ENCODE peak calls at places on chromosomes 4 and X, in seven cellular contexts. J is NCI-H460; G is kidney tubule cell; N is NCI-H1105 treated with DMSO at 0.1 percent for 48 hours; P is ascending aorta; L is effector memory CD8-positive, alpha-beta T cell; W is substantia nigra. X is an unnamed sample.
A peak's percentile ranks its signal among the peaks of the same experiment; 100 is the strongest.

GRCh38 chr4:6938237-6938636 is 28.6 kb downstream of the TBC1D14 start:
- DNase-seq in N (no peak), W (no peak), L (no peak), G (no peak), J (no peak), P (peak; percentile 74), X (no peak)

GRCh38 chr4:151468715-151469696 is 60.0 kb downstream of the FHIP1A start:
- DNase-seq in L (no peak), N (no peak), J (no peak), W (no peak), P (no peak), G (peak; percentile 59), X (no peak)

GRCh38 chrX:54695816-54696487 is 102.1 kb downstream of the ITIH6 start:
- DNase-seq in N (no peak), L (no peak), G (peak; percentile 10), J (no peak), W (no peak), P (no peak), X (no peak)

GRCh38 chr4:185282968-185283367 is 73.6 kb downstream of the SNX25 start:
- DNase-seq in G (peak; percentile 22), P (no peak), J (no peak), W (no peak), L (no peak), N (no peak), X (no peak)

GRCh38 chrX:118802857-118803256 is 20.8 kb upstream of the ZCCHC12 start:
- DNase-seq in G (peak; percentile 4), L (no peak), J (no peak), W (no peak), P (no peak), N (no peak), X (no peak)

GRCh38 chr4:7627251-7628250 is 192.8 kb upstream of the PSAPL1 start:
- DNase-seq in P (no peak), L (no peak), G (no peak), J (no peak), N (no peak), W (no peak), X (no peak)

GRCh38 chr4:38452009-38452408 is 212.0 kb upstream of the KLF3 start:
- DNase-seq in G (no peak), N (no peak), L (no peak), J (no peak), P (no peak), W (no peak), X (no peak)

GRCh38 chr4:139763205-139763604 is 97.6 kb downstream of the MGST2 start:
- DNase-seq in N (no peak), G (no peak), W (no peak), L (no peak), J (no peak), P (no peak), X (no peak)

GRCh38 chrX:9569875-9570274 is 105.0 kb downstream of the TBL1X start:
- DNase-seq in P (no peak), N (no peak), W (no peak), G (peak; percentile 28), J (no peak), L (no peak), X (no peak)

GRCh38 chr4:46946914-46947313 is 37.9 kb upstream of the COX7B2 start:
- DNase-seq in L (no peak), G (no peak), N (no peak), J (peak; percentile 9), P (no peak), W (no peak), X (no peak)

GRCh38 chrX:8504451-8504850 is 39.8 kb downstream of the VCX3B start:
- DNase-seq in L (no peak), G (peak; percentile 51), P (no peak), N (no peak), J (no peak), W (no peak), X (no peak)

GRCh38 chr4:52873191-52873590 is 11.1 kb downstream of the RASL11B start:
- DNase-seq in G (no peak), J (no peak), L (no peak), W (no peak), P (no peak), N (no peak), X (no peak)

GRCh38 chrX:79140731-79141130 is 3.8 kb upstream of the GPR174 start:
- DNase-seq in P (no peak), W (no peak), J (no peak), N (no peak), L (no peak), G (no peak), X (no peak)

GRCh38 chr4:165209796-165210195 is 2.4 kb downstream of the KLHL2 start:
- DNase-seq in L (no peak), G (no peak), W (no peak), J (no peak), N (no peak), P (no peak), X (no peak)

GRCh38 chrX:72296991-72297390 is 8.7 kb downstream of the CITED1 start:
- DNase-seq in L (no peak), W (no peak), N (no peak), G (no peak), J (no peak), P (no peak), X (no peak)

GRCh38 chrX:155778844-155779553 is 102.1 kb upstream of the VAMP7 start:
- DNase-seq in N (no peak), L (no peak), J (no peak), W (no peak), G (no peak), P (no peak), X (no peak)